ENCODE peak calls at places on chromosomes 13 and 19, in seven cellular contexts. D is mesenchymal stem cell, V is mesendoderm, P is IMR-90, Z is neuronal stem cell, R is H1, O is trophoblast cell. T is an unnamed sample.

GRCh38 chr13:42094641-42095040 is 46.2 kb downstream of the DGKH start:
- DNase-seq in V (no peak), P (no peak), Z (no peak), O (no peak), R (no peak), D (no peak), T (no peak)

GRCh38 chr13:79987323-79987722 is 353.6 kb downstream of the SPRY2 start:
- DNase-seq in D (no peak), P (peak), R (no peak), Z (no peak), O (no peak), V (no peak), T (no peak)

GRCh38 chr19:5138606-5139594 is 170.0 kb downstream of the KDM4B start:
- DNase-seq in D (peak), P (peak), V (no peak), O (peak), Z (no peak), R (no peak), T (no peak)

GRCh38 chr19:16013181-16013850 is 63.0 kb upstream of the TPM4 start:
- DNase-seq in V (no peak), O (no peak), R (no peak), P (no peak), Z (no peak), D (no peak), T (no peak)

GRCh38 chr13:31807090-31807541 is 67.8 kb downstream of the RXFP2 start:
- DNase-seq in V (peak), Z (no peak), O (no peak), R (no peak), D (peak), P (no peak), T (no peak)

GRCh38 chr13:109979186-109979585 is 192.8 kb upstream of the IRS2 start:
- DNase-seq in Z (no peak), R (no peak), P (no peak), D (no peak), O (peak), V (peak), T (no peak)

GRCh38 chr19:43464089-43464775 is 1.2 kb downstream of the LYPD3 start:
- DNase-seq in Z (no peak), D (no peak), O (no peak), V (no peak), R (no peak), P (no peak), T (no peak)

GRCh38 chr19:17294051-17294891 is 9.0 kb downstream of the ABHD8 start:
- DNase-seq in P (no peak), D (no peak), V (peak), Z (no peak), R (no peak), O (peak), T (peak)

GRCh38 chr13:43156916-43157315 is 133.5 kb downstream of the DNAJC15 start:
- DNase-seq in Z (no peak), P (no peak), V (no peak), O (no peak), D (no peak), R (no peak), T (no peak)

GRCh38 chr13:51759240-51759639 is 44.7 kb downstream of the DHRS12 start:
- DNase-seq in V (no peak), R (no peak), P (peak), Z (no peak), D (peak), O (no peak), T (no peak)

GRCh38 chr13:31485651-31486051 is 253.7 kb upstream of the RXFP2 start:
- DNase-seq in V (peak), O (peak), D (no peak), P (no peak), Z (no peak), R (no peak), T (no peak)

GRCh38 chr19:21505459-21506393 is at the start of gene ZNF429:
- DNase-seq in O (peak), P (peak), D (peak), R (peak), V (peak), Z (peak), T (peak)

GRCh38 chr13:29500426-29500825 is 95.1 kb downstream of the SLC7A1 start:
- DNase-seq in Z (no peak), O (no peak), R (no peak), D (no peak), P (no peak), V (no peak), T (no peak)

GRCh38 chr13:75495938-75496337 is 14.0 kb upstream of the TBC1D4 start:
- DNase-seq in V (no peak), P (peak), R (no peak), Z (no peak), D (peak), O (no peak), T (no peak)

GRCh38 chr19:33252971-33253370 is 27.3 kb upstream of the SLC7A10 start:
- DNase-seq in P (no peak), Z (no peak), O (no peak), V (no peak), D (no peak), R (no peak), T (no peak)

GRCh38 chr13:20475927-20476691 is 49.5 kb downstream of the CRYL1 start:
- DNase-seq in O (no peak), V (peak), R (no peak), Z (no peak), P (no peak), D (no peak), T (no peak)

GRCh38 chr19:48121909-48122371 is 11.3 kb upstream of the PLA2G4C start:
- DNase-seq in D (no peak), V (no peak), O (no peak), Z (no peak), R (no peak), P (no peak), T (no peak)

GRCh38 chr19:10510301-10510802 is 6.9 kb downstream of the S1PR5 start:
- DNase-seq in D (no peak), P (no peak), V (peak), O (peak), Z (peak), R (no peak), T (peak)

GRCh38 chr13:45367358-45367757 is 26.4 kb upstream of the TPT1 start:
- DNase-seq in O (peak), Z (no peak), V (peak), D (peak), R (peak), P (peak), T (peak)

DNA sequence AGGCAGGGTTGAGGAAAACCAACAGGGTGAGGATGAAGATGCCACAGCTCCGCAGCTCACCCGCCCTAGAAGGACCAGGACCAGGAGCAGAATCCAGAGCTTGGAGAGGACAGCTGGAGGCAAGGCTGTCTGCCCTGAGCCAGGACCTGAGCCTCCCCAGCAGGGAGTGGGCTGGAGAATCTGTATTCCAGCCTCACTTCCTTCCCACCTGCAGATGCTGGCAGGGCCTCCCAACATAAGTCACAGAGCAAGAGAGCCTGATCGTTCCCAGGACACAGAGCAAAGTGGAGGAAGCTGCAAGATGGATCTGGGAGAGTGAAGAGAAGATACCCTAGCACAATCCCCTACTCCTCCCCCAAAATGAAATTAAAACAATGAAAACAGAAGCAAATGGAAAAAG is 61.7 kb upstream of the WASF3 start:
- DNase-seq in D (no peak), R (no peak), P (no peak), O (no peak), Z (no peak), V (no peak), T (no peak)
- H3K23ac ChIP-seq in D (no peak), R (no peak), P (no peak), O (no peak), Z (no peak), V (peak), T (no peak)

GRCh38 chr13:28477709-28477973 is 17.3 kb downstream of the FLT1 start:
- DNase-seq in D (peak), O (no peak), Z (no peak), R (no peak), V (no peak), P (no peak), T (no peak)

GRCh38 chr13:28478127-28478526 is 16.8 kb downstream of the FLT1 start:
- DNase-seq in P (peak), D (peak), Z (no peak), R (no peak), O (no peak), V (no peak), T (no peak)

GRCh38 chr13:28476919-28477708 is 17.8 kb downstream of the FLT1 start:
- DNase-seq in Z (no peak), V (no peak), O (peak), R (no peak), P (no peak), D (peak), T (no peak)

GRCh38 chr13:28474491-28475134 is 20.3 kb downstream of the FLT1 start:
- DNase-seq in D (peak), R (no peak), Z (no peak), V (no peak), P (no peak), O (no peak), T (no peak)

DNA sequence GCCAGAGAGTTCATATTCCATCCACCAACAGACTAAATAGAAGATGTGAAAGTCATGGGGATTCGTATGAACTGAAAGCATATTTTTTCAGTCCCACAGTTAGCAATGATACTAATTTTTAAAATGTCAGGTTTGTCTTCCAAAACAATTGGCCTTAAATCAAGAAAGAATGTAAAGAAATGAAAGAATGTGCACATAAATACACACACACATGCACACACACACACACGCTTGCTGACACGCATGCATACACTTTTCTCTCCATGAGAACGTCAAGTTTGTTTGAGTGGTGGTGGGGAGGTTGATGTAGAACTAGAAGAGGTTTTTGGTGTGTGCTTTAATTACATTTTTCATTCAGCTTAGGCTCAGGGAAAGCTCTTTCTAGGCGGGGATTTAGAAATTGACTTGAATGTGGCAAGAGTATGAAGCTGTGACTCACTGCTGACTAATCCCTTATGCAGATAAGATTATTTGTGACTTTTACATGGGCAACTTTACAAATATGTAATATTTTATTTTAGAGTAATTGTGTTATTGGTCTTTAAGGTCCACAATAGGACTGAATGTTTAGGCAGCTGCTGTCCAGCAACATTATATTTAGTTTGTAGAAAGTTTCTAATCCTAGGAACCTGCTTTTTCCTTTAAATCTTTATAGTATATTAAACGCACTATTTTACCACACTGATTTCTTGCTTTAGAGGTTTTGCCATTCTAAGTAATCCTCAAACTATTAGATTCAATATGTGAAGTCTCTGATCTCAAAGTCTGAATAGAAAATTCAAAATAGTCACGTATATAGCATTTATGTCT is 18.8 kb downstream of the FLT1 start:
- DNase-seq in D (peak), P (peak), V (peak), R (no peak), Z (no peak), O (peak), T (no peak)
- H2BK5ac ChIP-seq in D (no peak), P (peak), V (no peak), R (no peak), Z (no peak), O (no peak), T (no peak)

GRCh38 chr19:40507892-40508291 is 41.1 kb downstream of the SPTBN4 start:
- DNase-seq in O (no peak), R (no peak), D (no peak), P (no peak), Z (no peak), V (peak), T (peak)

GRCh38 chr19:40511487-40511886 is 44.7 kb downstream of the SPTBN4 start:
- DNase-seq in R (no peak), D (no peak), P (no peak), O (no peak), V (no peak), Z (no peak), T (no peak)

GRCh38 chr19:40506099-40506498 is 39.3 kb downstream of the SPTBN4 start:
- DNase-seq in P (no peak), Z (no peak), V (no peak), O (no peak), D (no peak), R (no peak), T (no peak)

GRCh38 chr19:40510526-40511115 is 43.8 kb downstream of the SPTBN4 start:
- DNase-seq in R (no peak), Z (no peak), O (no peak), V (no peak), D (no peak), P (peak), T (no peak)

GRCh38 chr19:40508739-40509260 is 42.0 kb downstream of the SPTBN4 start:
- DNase-seq in V (no peak), Z (no peak), R (no peak), D (no peak), O (no peak), P (no peak), T (no peak)
- H3K23ac ChIP-seq in V (no peak), Z (no peak), R (no peak), D (no peak), O (no peak), P (no peak), T (no peak)

GRCh38 chr19:29884044-29884443 is 58.0 kb upstream of the URI1 start:
- DNase-seq in P (no peak), O (no peak), Z (no peak), R (no peak), V (no peak), D (no peak), T (no peak)
- H2BK5ac ChIP-seq in P (no peak), O (no peak), Z (no peak), R (no peak), V (no peak), D (no peak), T (no peak)

GRCh38 chr19:14479309-14479984 is 4.3 kb upstream of the PTGER1 start:
- DNase-seq in Z (no peak), O (no peak), R (no peak), D (no peak), V (no peak), P (no peak), T (no peak)

GRCh38 chr19:14476307-14476662 is 1.1 kb upstream of the PTGER1 start:
- DNase-seq in O (no peak), P (no peak), Z (no peak), V (no peak), R (no peak), D (no peak), T (no peak)

GRCh38 chr19:14476663-14477401 is 1.7 kb upstream of the PTGER1 start:
- DNase-seq in O (peak), Z (no peak), P (peak), V (peak), R (no peak), D (peak), T (no peak)

GRCh38 chr19:14478113-14478545 is 3.0 kb upstream of the PTGER1 start:
- DNase-seq in V (no peak), O (no peak), R (no peak), Z (no peak), D (no peak), P (no peak), T (no peak)

GRCh38 chr19:14477417-14478112 is 2.4 kb upstream of the PTGER1 start:
- DNase-seq in Z (no peak), P (no peak), D (no peak), O (no peak), V (no peak), R (no peak), T (no peak)
- H3K23ac ChIP-seq in Z (no peak), P (no peak), D (no peak), O (no peak), V (no peak), R (no peak), T (no peak)

DNA sequence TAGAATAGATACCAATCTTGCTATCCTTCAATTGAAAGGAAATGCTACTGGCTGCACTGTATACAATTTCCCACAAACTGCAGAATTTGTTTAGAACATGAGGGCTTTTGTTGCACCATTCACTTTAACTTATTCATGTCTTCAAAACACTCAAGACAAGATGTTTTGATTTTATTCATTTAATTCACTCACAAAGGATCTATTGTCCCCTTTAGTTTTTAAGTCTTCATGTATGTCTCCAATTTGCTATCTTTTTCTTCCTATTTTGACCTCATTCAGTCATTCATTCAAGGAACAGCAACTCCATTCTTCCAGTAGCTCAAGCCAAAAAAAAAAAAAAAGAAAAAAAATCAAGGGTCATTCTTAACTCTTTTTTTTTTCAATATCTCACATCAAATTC is 130.6 kb upstream of the SOX21 start:
- DNase-seq in Z (no peak), V (no peak), P (no peak), D (no peak), O (peak), R (no peak), T (no peak)
- H2BK5ac ChIP-seq in Z (no peak), V (no peak), P (no peak), D (no peak), O (no peak), R (no peak), T (no peak)

GRCh38 chr19:40619333-40620160 is 18.4 kb downstream of the LTBP4 start:
- DNase-seq in V (no peak), R (no peak), P (no peak), Z (no peak), O (no peak), D (no peak), T (no peak)

GRCh38 chr19:40617961-40618360 is 16.8 kb downstream of the LTBP4 start:
- DNase-seq in V (no peak), P (no peak), D (no peak), O (no peak), Z (no peak), R (no peak), T (no peak)

GRCh38 chr19:40621966-40622772 is 21.0 kb downstream of the LTBP4 start:
- DNase-seq in O (no peak), V (no peak), R (no peak), Z (no peak), P (no peak), D (no peak), T (no peak)

GRCh38 chr19:40621283-40621682 is 20.1 kb downstream of the LTBP4 start:
- DNase-seq in D (no peak), V (no peak), O (no peak), P (no peak), Z (no peak), R (no peak), T (no peak)

GRCh38 chr19:40620161-40620485 is 19.0 kb downstream of the LTBP4 start:
- DNase-seq in Z (no peak), V (no peak), P (no peak), D (no peak), R (no peak), O (no peak), T (no peak)
- H3K23ac ChIP-seq in Z (no peak), V (no peak), P (no peak), D (no peak), R (no peak), O (no peak), T (no peak)

GRCh38 chr19:54692294-54692615 is 29.5 kb downstream of the LILRB4 start:
- DNase-seq in D (no peak), V (no peak), R (no peak), P (no peak), O (no peak), Z (no peak), T (no peak)
- H2BK5ac ChIP-seq in D (no peak), V (no peak), R (no peak), P (no peak), O (no peak), Z (no peak), T (no peak)

DNA sequence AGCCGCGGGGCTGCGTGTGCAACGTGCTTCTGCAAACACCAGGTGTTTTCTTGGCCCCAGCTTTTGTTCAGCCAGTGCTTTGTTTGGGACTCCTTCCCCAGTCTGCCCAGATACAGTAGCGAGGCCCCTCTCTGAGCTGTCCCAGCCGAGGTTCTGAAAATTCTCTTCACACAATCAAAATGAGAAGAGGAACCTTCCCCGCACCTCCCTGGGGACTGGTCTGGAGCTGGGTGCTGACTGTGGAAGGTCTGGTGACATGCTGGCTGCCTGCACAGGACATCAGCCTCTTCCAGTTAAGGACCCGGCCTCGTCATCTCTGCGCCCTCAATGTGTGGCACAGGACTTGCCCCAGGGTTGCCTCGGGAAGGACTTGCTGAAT is 4.2 kb downstream of the ATP4A start:
- DNase-seq in Z (no peak), V (no peak), P (no peak), D (no peak), R (no peak), O (no peak), T (no peak)
- H3K23ac ChIP-seq in Z (peak), V (no peak), P (no peak), D (peak), R (no peak), O (no peak), T (no peak)

T was measured in H9.